ENCODE peak calls at places on chromosomes 16 and 17, in seven cellular contexts. P is gastrocnemius medialis; S is cardiac muscle cell; B is CD4-positive, alpha-beta memory T cell; G is heart right ventricle; F is tibial artery; E is Panc1. L is an unnamed sample.

GRCh38 chr17:43020789-43021738 is 1.1 kb downstream of the VAT1 start:
- DNase-seq in E (peak; percentile 33), G (peak; percentile 76), F (peak; percentile 86), P (peak; percentile 56), S (peak; percentile 71), B (peak; percentile 38), L (peak; percentile 29)

GRCh38 chr16:11050954-11051353 is 106.6 kb downstream of the CLEC16A start:
- DNase-seq in P (no peak), S (no peak), E (no peak), B (no peak), G (no peak), F (no peak), L (no peak)

GRCh38 chr17:21381076-21381706 is 5.0 kb downstream of the KCNJ12 start:
- DNase-seq in S (no peak), F (no peak), E (no peak), B (no peak), P (no peak), G (no peak), L (no peak)

GRCh38 chr16:50464325-50465290 is 83.6 kb upstream of the NKD1 start:
- DNase-seq in S (no peak), F (no peak), P (no peak), B (no peak), G (no peak), E (no peak), L (no peak)

GRCh38 chr16:75019007-75019406 is 20.2 kb downstream of the ZNRF1 start:
- DNase-seq in P (no peak), S (no peak), F (no peak), B (no peak), G (no peak), E (no peak), L (no peak)

GRCh38 chr16:72856797-72857196 is 191.1 kb downstream of the ZFHX3 start:
- DNase-seq in B (no peak), F (no peak), E (no peak), P (no peak), S (peak; percentile 38), G (no peak), L (no peak)

GRCh38 chr17:69732272-69732671 is 317.8 kb downstream of the MAP2K6 start:
- DNase-seq in G (no peak), B (no peak), E (no peak), P (no peak), S (no peak), F (no peak), L (no peak)

GRCh38 chr16:89890200-89890599 is 16.8 kb downstream of the TCF25 start:
- DNase-seq in F (no peak), E (no peak), G (no peak), S (no peak), B (no peak), P (no peak), L (no peak)

GRCh38 chr16:1773703-1774455 is 945 bp upstream of the MRPS34 start:
- DNase-seq in B (no peak), G (no peak), P (no peak), F (no peak), E (no peak), S (peak; percentile 49), L (no peak)

GRCh38 chr16:1441391-1441829 is 2.9 kb downstream of the CCDC154 start:
- DNase-seq in F (no peak), G (no peak), E (no peak), B (no peak), P (no peak), S (no peak), L (no peak)

GRCh38 chr17:59427996-59428395 is 96.5 kb downstream of the YPEL2 start:
- DNase-seq in G (peak; percentile 51), P (no peak), E (no peak), F (no peak), S (peak; percentile 59), B (no peak), L (peak; percentile 25)

GRCh38 chr16:69767459-69768229 is 5.5 kb downstream of the WWP2 start:
- DNase-seq in S (no peak), F (no peak), E (no peak), P (no peak), G (no peak), B (no peak), L (no peak)

GRCh38 chr17:61303334-61304096 is 96.1 kb upstream of the TBX2 start:
- DNase-seq in G (no peak), S (peak; percentile 43), P (no peak), F (no peak), B (no peak), E (no peak), L (no peak)

GRCh38 chr17:57852041-57852954 is 2.5 kb upstream of the MRPS23 start:
- DNase-seq in G (no peak), F (no peak), P (no peak), E (no peak), S (no peak), B (no peak), L (no peak)

GRCh38 chr17:77286641-77287431 is 146.1 kb downstream of the SEC14L1 start:
- DNase-seq in S (peak; percentile 93), G (peak; percentile 49), B (no peak), F (no peak), E (no peak), P (no peak), L (no peak)

GRCh38 chr17:77285594-77286390 is 145.0 kb downstream of the SEC14L1 start:
- DNase-seq in E (no peak), B (no peak), G (peak; percentile 33), P (no peak), F (peak; percentile 63), S (peak; percentile 95), L (no peak)

GRCh38 chr17:77288115-77288619 is 147.4 kb downstream of the SEC14L1 start:
- DNase-seq in F (no peak), E (no peak), B (no peak), P (no peak), S (no peak), G (no peak), L (no peak)

GRCh38 chr17:77286391-77286640 is 145.5 kb downstream of the SEC14L1 start:
- DNase-seq in S (no peak), G (no peak), B (no peak), F (no peak), E (no peak), P (no peak), L (no peak)

DNA sequence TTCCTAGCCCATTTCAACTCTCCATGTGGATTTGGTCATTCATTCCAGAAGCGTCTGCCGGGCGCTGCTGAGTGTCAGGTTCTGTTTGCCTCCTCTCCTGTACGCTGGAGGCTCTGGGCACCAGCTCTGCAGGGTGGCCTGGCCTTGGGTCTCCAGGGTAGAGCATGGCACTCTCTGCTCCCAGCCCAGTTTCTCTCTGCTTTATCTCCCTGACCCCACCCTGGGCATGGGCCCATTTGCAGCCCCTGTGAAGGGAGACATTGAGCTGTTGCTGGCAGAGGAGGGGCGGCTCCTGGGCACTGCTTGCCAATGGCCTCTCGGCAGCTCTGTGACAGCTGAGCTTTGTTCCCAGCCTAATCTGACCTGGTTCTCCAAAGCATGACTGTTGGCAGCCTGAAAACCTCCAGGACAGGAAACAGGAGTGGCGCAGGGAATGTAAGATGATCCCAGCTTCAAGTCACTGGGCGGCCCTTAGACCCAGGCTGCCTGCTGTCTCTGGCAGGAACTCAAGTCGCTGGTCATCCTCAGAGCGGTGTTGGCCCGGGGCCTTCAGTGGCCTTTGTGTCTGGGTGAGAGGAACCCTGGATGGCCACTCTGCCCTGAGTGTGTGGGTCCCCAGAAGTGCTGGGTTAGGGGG is 146.8 kb downstream of the SEC14L1 start:
- DNase-seq in P (peak; percentile 91), G (peak; percentile 64), S (peak; percentile 93), B (no peak), E (no peak), F (no peak), L (no peak)
- H3K27ac ChIP-seq in P (peak overlapping the region; percentile 95), G (peak overlapping the region; percentile 84), S (peak overlapping the region; percentile 83), B (no peak overlapping the region), E (peak overlapping the region; percentile 100), F (no peak overlapping the region), L (no peak overlapping the region)

GRCh38 chr17:72683506-72684404 is 408.7 kb downstream of the SLC39A11 start:
- DNase-seq in E (peak; percentile 86), G (no peak), F (no peak), P (no peak), S (peak; percentile 93), B (no peak), L (no peak)
- H3K27ac ChIP-seq in E (peak overlapping the region; percentile 100), G (no peak overlapping the region), F (peak overlapping the region; percentile 15), P (no peak overlapping the region), S (peak overlapping the region; percentile 11), B (no peak overlapping the region), L (no peak overlapping the region)

DNA sequence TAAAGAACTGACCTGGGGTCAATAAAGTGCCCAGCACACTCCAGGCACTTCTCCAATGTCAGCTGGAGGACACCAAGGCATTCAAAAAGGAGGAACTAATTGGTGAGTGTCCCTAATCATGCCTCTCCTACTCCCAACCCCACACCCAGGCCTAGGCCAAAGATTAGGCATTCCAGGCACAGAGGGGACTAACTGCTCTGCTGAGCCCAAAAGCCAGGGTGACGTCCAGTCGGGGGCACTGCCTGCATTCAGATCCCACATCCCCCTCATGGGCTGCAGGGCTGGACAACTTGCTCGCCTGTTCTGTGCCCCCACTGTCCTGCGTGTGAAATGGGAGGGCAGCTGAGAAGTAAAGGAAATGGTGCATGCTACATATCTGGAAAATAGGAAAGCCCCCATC is 115.4 kb downstream of the DYNLRB2 start:
- DNase-seq in B (no peak), E (no peak), S (no peak), P (no peak), G (no peak), F (no peak), L (no peak)
- H3K27ac ChIP-seq in B (peak overlapping the region; percentile 52), E (no peak overlapping the region), S (no peak overlapping the region), P (no peak overlapping the region), G (no peak overlapping the region), F (no peak overlapping the region), L (no peak overlapping the region)

GRCh38 chr17:76709077-76709950 is 1.5 kb downstream of the MXRA7 start:
- DNase-seq in B (no peak), S (peak; percentile 97), P (peak; percentile 62), E (no peak), G (peak; percentile 91), F (peak; percentile 96), L (peak; percentile 84)

GRCh38 chr17:76713765-76714164 is 3.0 kb upstream of the MXRA7 start:
- DNase-seq in P (no peak), S (no peak), F (no peak), E (no peak), G (no peak), B (no peak), L (no peak)

GRCh38 chr17:76707985-76708807 is 2.6 kb downstream of the MXRA7 start:
- DNase-seq in F (no peak), S (peak; percentile 35), P (no peak), E (no peak), B (no peak), G (no peak), L (peak; percentile 52)

GRCh38 chr17:76714336-76714735 is 3.6 kb upstream of the MXRA7 start:
- DNase-seq in P (no peak), F (no peak), G (no peak), S (no peak), B (no peak), E (no peak), L (no peak)

DNA sequence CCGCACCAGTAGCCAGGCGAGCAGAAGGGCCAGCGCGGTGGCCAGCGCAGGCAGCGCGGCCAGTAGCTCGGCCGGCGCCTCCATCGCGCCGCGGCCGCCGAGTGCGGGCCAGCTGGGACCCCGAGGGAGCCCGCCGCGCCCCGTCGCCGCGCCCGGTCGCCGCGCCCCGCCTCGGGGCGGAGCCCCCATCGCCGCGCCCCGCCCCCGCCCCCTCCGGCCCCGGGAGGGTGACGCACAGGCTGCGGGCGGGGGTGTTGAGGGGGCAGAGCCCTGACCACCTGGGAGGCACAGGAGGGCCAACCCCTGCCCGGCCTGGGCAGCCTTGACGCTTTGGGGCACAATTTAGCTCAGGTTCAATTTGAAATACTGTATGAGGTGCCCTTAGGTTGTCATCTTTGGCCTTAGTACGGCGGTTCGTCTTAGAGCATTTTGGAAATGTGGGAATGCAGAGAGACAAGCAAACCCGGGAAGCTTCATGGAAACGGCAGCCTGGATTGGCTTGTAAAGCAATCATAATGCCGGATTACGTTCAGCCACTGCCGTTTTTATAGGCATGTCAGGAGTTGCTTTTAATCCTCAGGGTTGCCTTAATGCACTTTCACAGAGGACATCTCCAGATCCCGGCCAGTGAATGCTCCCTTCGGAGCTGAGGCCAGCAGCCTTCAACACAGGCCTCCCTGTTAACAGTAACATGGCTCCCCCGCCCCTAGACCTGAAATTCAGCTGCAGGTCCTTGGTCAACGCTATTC is at the start of gene MXRA7:
- DNase-seq in S (peak; percentile 77), P (no peak), F (peak; percentile 66), G (peak; percentile 82), B (peak; percentile 46), E (no peak), L (no peak)
- H3K27ac ChIP-seq in S (peak within 1 kb of the TSS; percentile 87), P (peak within 1 kb of the TSS; percentile 87), F (peak within 1 kb of the TSS; percentile 98), G (peak within 1 kb of the TSS; percentile 95), B (no peak within 1 kb of the TSS), E (peak within 1 kb of the TSS; percentile 77), L (peak within 1 kb of the TSS; percentile 87)